ENCODE peak calls at places on chromosomes 13 and 19, in five cellular contexts. One of them, this sample, is unnamed. For H3K4me1, the result is how much of the 10 kb centered on the place peaks cover.

GRCh38 chr13:111006508-111007031 is 91.7 kb upstream of the ANKRD10 start:
- DNase-seq in tibial artery: peak
- DNase-seq in psoas muscle: peak
- DNase-seq in upper lobe of left lung: no peak
- DNase-seq in IMR-90: peak
- DNase-seq in this sample: peak

GRCh38 chr19:7349961-7350711 is 1.4 kb downstream of the ARHGEF18 start:
- DNase-seq in tibial artery: peak
- DNase-seq in psoas muscle: no peak
- DNase-seq in upper lobe of left lung: no peak
- DNase-seq in IMR-90: no peak
- DNase-seq in this sample: no peak

GRCh38 chr13:46168341-46168740 is 13.6 kb downstream of the LCP1 start:
- DNase-seq in tibial artery: no peak
- DNase-seq in psoas muscle: no peak
- DNase-seq in upper lobe of left lung: peak
- DNase-seq in IMR-90: no peak
- DNase-seq in this sample: no peak

GRCh38 chr19:35509018-35509652 is 4.3 kb downstream of the DMKN start:
- DNase-seq in tibial artery: no peak
- DNase-seq in psoas muscle: no peak
- DNase-seq in upper lobe of left lung: no peak
- DNase-seq in IMR-90: no peak
- DNase-seq in this sample: no peak

GRCh38 chr13:29548722-29549446 is 46.6 kb downstream of the SLC7A1 start:
- DNase-seq in tibial artery: no peak
- DNase-seq in psoas muscle: no peak
- DNase-seq in upper lobe of left lung: no peak
- DNase-seq in IMR-90: peak
- DNase-seq in this sample: no peak

GRCh38 chr19:35055715-35056179 is 14.2 kb downstream of the HPN start:
- DNase-seq in tibial artery: no peak
- DNase-seq in psoas muscle: no peak
- DNase-seq in upper lobe of left lung: no peak
- DNase-seq in IMR-90: no peak
- DNase-seq in this sample: no peak

GRCh38 chr13:73325351-73326214 is 266.8 kb downstream of the KLF5 start:
- DNase-seq in tibial artery: no peak
- DNase-seq in psoas muscle: no peak
- DNase-seq in upper lobe of left lung: no peak
- DNase-seq in IMR-90: peak
- DNase-seq in this sample: no peak

GRCh38 chr13:113083402-113084061 is 22.1 kb upstream of the F7 start:
- DNase-seq in tibial artery: no peak
- DNase-seq in psoas muscle: peak
- DNase-seq in upper lobe of left lung: peak
- DNase-seq in IMR-90: peak
- DNase-seq in this sample: no peak

GRCh38 chr13:43758834-43759233 is 27.9 kb downstream of the ENOX1 start:
- DNase-seq in tibial artery: no peak
- DNase-seq in psoas muscle: no peak
- DNase-seq in upper lobe of left lung: no peak
- DNase-seq in IMR-90: no peak
- DNase-seq in this sample: no peak

GRCh38 chr19:39082167-39082566 is 2.0 kb upstream of the ACP7 start:
- DNase-seq in tibial artery: no peak
- DNase-seq in psoas muscle: no peak
- DNase-seq in upper lobe of left lung: no peak
- DNase-seq in IMR-90: no peak
- DNase-seq in this sample: no peak

GRCh38 chr19:46355234-46355990 is 8.5 kb downstream of the PPP5C start:
- DNase-seq in tibial artery: peak
- DNase-seq in psoas muscle: no peak
- DNase-seq in upper lobe of left lung: no peak
- DNase-seq in IMR-90: no peak
- DNase-seq in this sample: no peak

GRCh38 chr13:45879666-45880065 is 28.1 kb upstream of the SIAH3 start:
- DNase-seq in tibial artery: no peak
- DNase-seq in psoas muscle: peak
- DNase-seq in upper lobe of left lung: no peak
- DNase-seq in IMR-90: no peak
- DNase-seq in this sample: no peak

GRCh38 chr13:113777311-113778260 is 18.6 kb downstream of the TMEM255B start:
- DNase-seq in tibial artery: peak
- DNase-seq in psoas muscle: no peak
- DNase-seq in upper lobe of left lung: no peak
- DNase-seq in IMR-90: peak
- DNase-seq in this sample: no peak

GRCh38 chr19:54196514-54196913 is 4.1 kb upstream of the RPS9 start:
- DNase-seq in tibial artery: no peak
- DNase-seq in psoas muscle: no peak
- DNase-seq in upper lobe of left lung: no peak
- DNase-seq in IMR-90: no peak
- DNase-seq in this sample: no peak

GRCh38 chr13:35621989-35622388 is 145.5 kb upstream of the MAB21L1 start:
- DNase-seq in tibial artery: no peak
- DNase-seq in psoas muscle: no peak
- DNase-seq in upper lobe of left lung: no peak
- DNase-seq in IMR-90: peak
- DNase-seq in this sample: no peak

GRCh38 chr19:6228523-6229215 is 51.1 kb downstream of the MLLT1 start:
- DNase-seq in tibial artery: no peak
- DNase-seq in psoas muscle: peak
- DNase-seq in upper lobe of left lung: peak
- DNase-seq in IMR-90: no peak
- DNase-seq in this sample: no peak
- H3K4me1 ChIP-seq in tibial artery: under half
- H3K4me1 ChIP-seq in psoas muscle: under half
- H3K4me1 ChIP-seq in upper lobe of left lung: under half
- H3K4me1 ChIP-seq in IMR-90: under half
- H3K4me1 ChIP-seq in this sample: under half

DNA sequence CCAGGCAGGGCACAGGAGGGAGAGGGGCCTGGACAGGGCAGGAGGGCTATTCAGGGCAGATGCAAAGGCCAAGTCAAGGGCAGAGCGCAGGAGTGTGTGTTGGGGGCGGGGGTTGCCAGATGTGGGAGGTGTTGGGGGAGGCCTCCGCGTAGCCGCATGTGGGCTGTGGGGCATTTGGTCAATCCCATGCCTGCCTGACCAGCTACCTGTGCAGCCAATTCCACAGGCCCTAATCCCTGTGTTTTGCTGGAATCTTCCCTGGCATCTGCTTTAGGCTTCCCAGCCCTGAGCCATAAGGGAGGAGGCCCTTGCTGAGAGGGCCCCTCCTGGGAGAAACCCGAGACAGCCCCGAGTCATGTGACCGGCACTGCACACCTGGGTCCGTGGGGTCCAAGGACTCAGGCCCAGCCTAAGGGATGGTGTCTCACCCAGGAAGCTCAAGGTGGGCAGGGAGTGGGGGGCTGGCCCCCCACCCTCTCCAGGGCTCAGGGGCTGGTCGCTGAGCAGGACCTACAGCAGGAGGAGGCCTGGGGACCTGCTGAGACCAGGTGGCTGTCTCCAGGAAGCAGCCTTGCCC is 20.3 kb downstream of the RFX1 start:
- DNase-seq in tibial artery: no peak
- DNase-seq in psoas muscle: no peak
- DNase-seq in upper lobe of left lung: peak
- DNase-seq in IMR-90: no peak
- DNase-seq in this sample: no peak
- H3K4me3 ChIP-seq in tibial artery: no peak
- H3K4me3 ChIP-seq in psoas muscle: peak
- H3K4me3 ChIP-seq in upper lobe of left lung: no peak
- H3K4me3 ChIP-seq in IMR-90: no peak
- H3K4me3 ChIP-seq in this sample: no peak

DNA sequence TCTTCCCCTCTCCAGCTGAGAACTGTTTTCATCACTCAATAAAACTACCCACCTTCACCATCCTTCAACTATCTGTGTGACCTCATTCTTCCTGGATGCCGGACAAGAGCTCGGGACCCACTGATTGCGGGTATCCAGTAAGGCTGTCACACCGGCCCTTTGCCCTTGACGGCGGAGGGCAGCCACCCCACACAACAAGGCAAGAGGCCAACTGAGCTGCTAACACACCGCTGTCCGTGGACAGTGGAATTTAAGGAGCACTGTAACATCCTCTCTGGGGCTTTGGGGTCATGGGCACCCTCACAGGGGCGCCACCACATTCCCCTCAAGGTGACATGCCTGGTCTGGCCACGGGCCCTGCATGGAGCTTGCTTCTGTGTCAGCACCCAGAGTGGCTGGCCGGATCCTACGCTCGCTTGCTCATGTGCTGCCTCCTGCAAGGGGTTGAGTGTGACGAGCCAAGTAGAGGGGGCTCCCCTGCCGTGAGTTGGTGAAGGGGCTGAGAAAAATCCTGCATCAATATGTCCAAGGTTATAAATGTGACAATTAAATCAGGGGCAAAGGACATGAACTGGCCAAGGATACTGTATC is 31.4 kb downstream of the LHFPL6 start:
- DNase-seq in tibial artery: no peak
- DNase-seq in psoas muscle: no peak
- DNase-seq in upper lobe of left lung: peak
- DNase-seq in IMR-90: no peak
- DNase-seq in this sample: no peak
- TF ChIP-seq CTCF in tibial artery: no peak
- TF ChIP-seq CTCF in psoas muscle: no peak
- TF ChIP-seq CTCF in upper lobe of left lung: no peak
- TF ChIP-seq CTCF in IMR-90: no peak
- TF ChIP-seq CTCF in this sample: no peak

DNA sequence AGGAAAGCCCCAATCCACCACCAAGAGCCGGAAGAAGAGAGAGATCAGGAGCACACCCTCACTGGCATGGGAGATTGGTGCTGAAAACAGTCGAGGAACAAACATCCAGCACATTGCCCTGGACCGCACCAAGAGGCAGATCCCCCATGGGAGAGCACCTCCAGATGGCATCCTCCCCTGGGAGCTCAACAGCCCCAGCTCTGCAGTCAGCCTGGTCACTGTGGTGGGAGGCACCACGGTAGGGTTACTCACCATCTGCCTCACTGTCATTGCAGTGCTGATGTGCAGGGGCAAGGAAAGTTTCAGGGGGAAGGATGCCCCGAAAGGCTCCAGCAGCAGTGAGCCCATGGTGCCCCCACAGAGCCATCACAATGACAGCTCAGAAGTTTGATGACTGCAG is 110.2 kb downstream of the STOML3 start:
- DNase-seq in tibial artery: no peak
- DNase-seq in psoas muscle: no peak
- DNase-seq in upper lobe of left lung: no peak
- DNase-seq in IMR-90: no peak
- DNase-seq in this sample: no peak
- H3K4me1 ChIP-seq in tibial artery: under half
- H3K4me1 ChIP-seq in psoas muscle: under half
- H3K4me1 ChIP-seq in upper lobe of left lung: under half
- H3K4me1 ChIP-seq in IMR-90: under half
- H3K4me1 ChIP-seq in this sample: under half

GRCh38 chr19:1151917-1152601 is 22.0 kb downstream of the SBNO2 start:
- DNase-seq in tibial artery: no peak
- DNase-seq in psoas muscle: peak
- DNase-seq in upper lobe of left lung: peak
- DNase-seq in IMR-90: no peak
- DNase-seq in this sample: peak

GRCh38 chr19:1155352-1156304 is 18.4 kb downstream of the SBNO2 start:
- DNase-seq in tibial artery: no peak
- DNase-seq in psoas muscle: no peak
- DNase-seq in upper lobe of left lung: peak
- DNase-seq in IMR-90: no peak
- DNase-seq in this sample: no peak

GRCh38 chr19:1154731-1155351 is 19.2 kb downstream of the SBNO2 start:
- DNase-seq in tibial artery: peak
- DNase-seq in psoas muscle: peak
- DNase-seq in upper lobe of left lung: peak
- DNase-seq in IMR-90: peak
- DNase-seq in this sample: peak

GRCh38 chr19:1156305-1156801 is 17.7 kb downstream of the SBNO2 start:
- DNase-seq in tibial artery: no peak
- DNase-seq in psoas muscle: no peak
- DNase-seq in upper lobe of left lung: peak
- DNase-seq in IMR-90: no peak
- DNase-seq in this sample: no peak

DNA sequence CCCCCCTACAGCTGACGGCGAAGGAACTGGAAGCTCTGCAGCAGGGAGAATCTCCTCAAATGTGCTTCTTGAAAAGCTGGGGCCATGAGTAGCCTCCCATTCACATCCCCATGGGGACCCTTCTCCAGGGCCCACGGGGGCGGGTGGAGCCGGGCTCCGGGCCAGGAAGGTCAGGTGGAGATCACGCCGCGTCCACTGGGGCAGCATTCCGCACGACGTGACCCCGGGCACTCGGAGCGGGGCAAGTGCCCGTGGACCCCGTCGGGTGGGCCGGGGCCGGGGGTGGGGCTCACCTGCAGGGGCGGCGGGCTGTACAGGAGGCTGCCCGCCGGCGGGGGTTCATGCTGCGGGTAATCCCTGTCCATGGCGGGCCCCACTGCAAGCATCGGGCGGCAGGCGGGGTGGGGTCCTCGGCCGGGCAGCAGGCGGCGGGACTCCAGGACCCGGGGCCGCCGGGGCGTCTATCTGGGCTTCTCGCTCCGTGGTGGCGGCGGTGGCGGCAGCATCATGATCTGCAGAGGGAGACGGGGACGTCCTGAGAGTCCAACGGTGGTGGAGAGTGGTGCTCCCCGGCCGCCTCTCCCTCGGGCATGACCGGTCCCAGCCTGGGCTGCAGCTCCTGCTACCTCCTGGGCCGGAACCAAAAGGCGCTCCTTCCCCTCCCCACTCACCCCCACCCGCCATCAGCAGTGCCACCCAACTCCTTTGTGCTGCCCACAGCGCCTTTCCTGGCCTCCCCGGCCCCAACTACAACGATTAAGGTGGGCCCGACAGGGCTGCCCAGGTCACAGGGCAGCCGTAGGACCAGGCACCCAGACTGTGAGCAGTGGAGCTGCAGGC is 20.0 kb downstream of the SBNO2 start:
- DNase-seq in tibial artery: no peak
- DNase-seq in psoas muscle: no peak
- DNase-seq in upper lobe of left lung: peak
- DNase-seq in IMR-90: no peak
- DNase-seq in this sample: no peak
- H3K4me3 ChIP-seq in tibial artery: peak
- H3K4me3 ChIP-seq in psoas muscle: peak
- H3K4me3 ChIP-seq in upper lobe of left lung: no peak
- H3K4me3 ChIP-seq in IMR-90: no peak
- H3K4me3 ChIP-seq in this sample: peak

GRCh38 chr19:48290341-48290922 is 20.6 kb downstream of the ZNF114 start:
- DNase-seq in tibial artery: no peak
- DNase-seq in psoas muscle: no peak
- DNase-seq in upper lobe of left lung: no peak
- DNase-seq in IMR-90: peak
- DNase-seq in this sample: no peak
- TF ChIP-seq CTCF in tibial artery: no peak
- TF ChIP-seq CTCF in psoas muscle: no peak
- TF ChIP-seq CTCF in upper lobe of left lung: no peak
- TF ChIP-seq CTCF in IMR-90: peak
- TF ChIP-seq CTCF in this sample: no peak